ENCODE peak calls at places on chromosomes 6 and 20, in four cellular contexts. E, A, K and J are unnamed samples.

GRCh38 chr20:49572857-49573256 is 4.9 kb upstream of the PTGIS start:
- DNase-seq in E (no peak), A (peak), K (no peak), J (no peak)

GRCh38 chr20:38874460-38875169 is 51.6 kb upstream of the FAM83D start:
- DNase-seq in E (no peak), A (no peak), K (no peak), J (no peak)

GRCh38 chr20:7828437-7828836 is 111.8 kb downstream of the HAO1 start:
- DNase-seq in E (no peak), A (no peak), K (no peak), J (no peak)

GRCh38 chr6:70037445-70037844 is 171.1 kb downstream of the COL19A1 start:
- DNase-seq in E (no peak), A (no peak), K (no peak), J (no peak)

GRCh38 chr6:163415620-163416379 is 1.3 kb downstream of the QKI start:
- DNase-seq in E (peak), A (peak), K (no peak), J (peak)

GRCh38 chr6:32947552-32948465 is 5.1 kb downstream of the HLA-DMA start:
- DNase-seq in E (no peak), A (no peak), K (no peak), J (no peak)

GRCh38 chr20:11207749-11208502 is 534.1 kb upstream of the JAG1 start:
- DNase-seq in E (no peak), A (no peak), K (peak), J (no peak)

GRCh38 chr6:2653369-2654032 is 97.2 kb downstream of the MYLK4 start:
- DNase-seq in E (no peak), A (no peak), K (no peak), J (no peak)

GRCh38 chr6:165662041-165662491 is 975 bp downstream of the PDE10A start:
- DNase-seq in E (no peak), A (peak), K (no peak), J (no peak)

DNA sequence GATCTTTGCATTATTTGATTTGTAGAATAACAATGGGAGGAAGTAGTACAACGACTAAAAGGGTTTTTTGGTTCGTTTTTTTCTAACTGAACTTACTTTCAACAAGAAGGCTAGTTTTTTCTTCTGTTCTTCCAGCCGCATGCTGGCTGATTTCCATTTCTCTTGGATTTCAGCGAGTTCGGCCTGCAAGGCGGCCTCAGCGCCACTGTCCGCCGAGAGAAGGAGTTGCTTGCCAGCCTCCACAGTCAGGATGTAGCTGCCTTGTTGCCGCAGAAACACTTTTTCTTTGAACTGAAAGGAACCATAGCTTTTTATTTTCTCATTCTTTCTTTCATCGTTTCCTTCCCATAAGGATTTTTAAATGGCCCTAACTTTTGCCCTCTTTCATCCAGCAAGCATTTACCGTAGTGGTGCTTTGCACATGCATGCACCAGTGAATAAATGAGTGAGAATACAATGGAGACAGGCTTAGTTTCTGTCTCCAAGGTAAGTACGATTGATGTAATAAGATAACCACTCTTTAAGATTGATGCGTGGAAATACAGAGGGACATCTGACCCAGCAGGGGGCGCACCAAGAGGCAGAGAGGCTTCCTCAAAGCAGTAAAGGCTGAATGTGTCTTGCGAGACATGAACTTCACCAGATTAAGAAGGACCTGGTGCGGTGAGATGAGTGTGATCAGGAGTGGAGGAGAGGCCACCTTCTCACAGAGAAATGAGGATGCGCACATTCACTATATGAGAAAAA is 398.8 kb downstream of the ESR1 start:
- DNase-seq in E (no peak), A (no peak), K (no peak), J (no peak)
- TF ChIP-seq CTCF in E (peak), A (peak), K (peak), J (peak)

DNA sequence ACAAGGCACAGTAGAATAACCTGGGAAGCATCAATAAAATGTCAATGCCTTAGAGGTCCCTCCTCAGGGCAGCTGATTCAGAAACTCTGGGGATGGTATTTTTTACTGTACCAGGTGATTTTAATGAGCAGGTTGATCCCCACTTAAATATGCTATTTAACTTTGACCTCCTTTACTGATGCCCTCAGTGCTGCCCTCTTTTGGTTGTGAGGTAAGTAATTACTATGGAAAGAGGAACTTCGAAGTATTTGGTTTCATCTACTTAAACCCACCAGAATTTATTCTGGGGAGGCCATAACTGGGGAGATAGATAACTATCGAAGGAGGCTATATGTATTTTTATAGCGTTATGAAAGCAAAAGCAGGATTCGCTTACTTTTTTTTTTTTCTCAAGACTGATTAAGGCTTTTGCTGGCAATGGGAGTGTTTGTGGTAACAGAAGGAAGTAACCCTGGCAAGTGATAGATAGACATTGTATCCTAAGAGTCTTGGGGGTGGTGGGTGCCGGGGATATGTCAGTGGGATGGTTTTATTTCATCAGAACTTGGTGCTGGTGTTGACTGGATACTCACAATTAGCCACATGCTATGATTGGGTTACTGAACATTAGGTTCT is 168.9 kb upstream of the CENPW start:
- DNase-seq in E (no peak), A (no peak), K (peak), J (no peak)
- TF ChIP-seq CTCF in E (peak), A (no peak), K (peak), J (peak)

GRCh38 chr6:128437685-128438084 is 82.7 kb downstream of the PTPRK start:
- DNase-seq in E (no peak), A (no peak), K (no peak), J (no peak)

GRCh38 chr6:128427139-128427538 is 93.3 kb downstream of the PTPRK start:
- DNase-seq in E (no peak), A (no peak), K (no peak), J (no peak)

DNA sequence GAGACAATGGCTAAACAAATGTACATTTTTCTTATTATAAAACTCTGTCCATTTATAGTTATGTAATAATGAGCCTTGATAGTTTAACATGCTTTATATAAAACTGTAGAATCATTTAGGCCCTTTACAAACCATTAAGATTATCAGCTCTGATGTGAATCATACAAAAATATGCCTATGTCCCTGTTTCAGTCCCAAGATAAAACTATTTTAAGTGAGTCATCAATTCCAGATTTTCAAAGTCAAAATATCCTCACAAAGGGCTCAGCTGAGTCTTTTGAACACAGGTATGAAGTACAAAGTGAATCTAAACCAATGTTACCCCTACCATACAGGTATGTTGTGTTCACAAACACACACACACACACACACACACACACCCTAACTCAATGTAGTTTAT is 88.0 kb downstream of the PTPRK start:
- DNase-seq in E (no peak), A (no peak), K (no peak), J (no peak)
- TF ChIP-seq CTCF in E (no peak), A (no peak), K (no peak), J (no peak)

GRCh38 chr6:43773050-43773956 is 3.3 kb downstream of the VEGFA start:
- DNase-seq in E (peak), A (peak), K (no peak), J (no peak)

GRCh38 chr6:43771210-43771857 is 1.3 kb downstream of the VEGFA start:
- DNase-seq in E (peak), A (peak), K (no peak), J (peak)

GRCh38 chr6:43773981-43774775 is 4.2 kb downstream of the VEGFA start:
- DNase-seq in E (peak), A (no peak), K (no peak), J (no peak)

GRCh38 chr6:43771858-43772570 is 2.0 kb downstream of the VEGFA start:
- DNase-seq in E (peak), A (peak), K (no peak), J (peak)

GRCh38 chr6:43772571-43773049 is 2.6 kb downstream of the VEGFA start:
- DNase-seq in E (no peak), A (peak), K (no peak), J (no peak)
- TF ChIP-seq CTCF in E (no peak), A (no peak), K (no peak), J (no peak)

GRCh38 chr6:93727447-93727846 is 308.1 kb upstream of the EPHA7 start:
- DNase-seq in E (no peak), A (no peak), K (no peak), J (no peak)

GRCh38 chr6:93721386-93722048 is 302.2 kb upstream of the EPHA7 start:
- DNase-seq in E (no peak), A (no peak), K (no peak), J (no peak)
- TF ChIP-seq CTCF in E (no peak), A (no peak), K (no peak), J (no peak)

GRCh38 chr6:4395386-4395785 is 260.0 kb upstream of the ECI2 start:
- DNase-seq in E (no peak), A (no peak), K (no peak), J (no peak)

GRCh38 chr6:4397307-4397706 is 261.9 kb upstream of the ECI2 start:
- DNase-seq in E (no peak), A (no peak), K (no peak), J (no peak)

GRCh38 chr6:4398806-4399205 is 263.4 kb upstream of the ECI2 start:
- DNase-seq in E (no peak), A (no peak), K (no peak), J (no peak)

GRCh38 chr6:4394786-4395185 is 259.4 kb upstream of the ECI2 start:
- DNase-seq in E (no peak), A (no peak), K (no peak), J (no peak)

GRCh38 chr6:4396032-4396431 is 260.7 kb upstream of the ECI2 start:
- DNase-seq in E (no peak), A (no peak), K (no peak), J (no peak)
- TF ChIP-seq CTCF in E (no peak), A (no peak), K (no peak), J (no peak)

GRCh38 chr20:13322198-13322597 is 101.1 kb downstream of the ISM1 start:
- DNase-seq in E (no peak), A (no peak), K (no peak), J (no peak)

GRCh38 chr20:13321416-13321815 is 100.3 kb downstream of the ISM1 start:
- DNase-seq in E (no peak), A (no peak), K (no peak), J (no peak)

GRCh38 chr20:13325796-13326340 is 104.8 kb downstream of the ISM1 start:
- DNase-seq in E (no peak), A (no peak), K (no peak), J (no peak)

GRCh38 chr20:13322621-13323020 is 101.5 kb downstream of the ISM1 start:
- DNase-seq in E (no peak), A (no peak), K (no peak), J (no peak)

DNA sequence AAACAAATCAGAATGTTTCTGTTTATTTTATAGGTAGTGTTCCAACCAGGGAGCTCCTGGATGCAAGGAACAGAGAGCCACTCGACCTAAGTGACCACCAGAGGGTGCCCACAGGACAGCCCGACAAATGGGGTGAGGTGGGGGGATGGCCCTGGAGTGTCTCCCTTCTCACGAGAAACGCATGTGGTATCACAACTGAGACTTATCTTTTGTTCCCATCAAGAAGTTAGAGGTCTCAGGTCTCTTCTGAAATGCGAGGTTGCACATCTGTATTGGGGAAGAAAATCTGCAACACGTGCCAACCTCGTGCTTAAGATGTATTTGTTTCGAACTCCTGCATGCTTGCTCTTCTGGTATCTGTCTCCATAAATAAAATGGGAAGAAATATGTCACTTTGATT is 104.0 kb downstream of the ISM1 start:
- DNase-seq in E (no peak), A (no peak), K (no peak), J (no peak)
- TF ChIP-seq CTCF in E (peak), A (peak), K (peak), J (no peak)

GRCh38 chr6:42022755-42023384 is 27.5 kb upstream of the TAF8 start:
- DNase-seq in E (no peak), A (no peak), K (no peak), J (no peak)

GRCh38 chr6:42021847-42022754 is 28.2 kb upstream of the TAF8 start:
- DNase-seq in E (no peak), A (no peak), K (no peak), J (no peak)

GRCh38 chr6:42017021-42017643 is 33.2 kb upstream of the TAF8 start:
- DNase-seq in E (no peak), A (no peak), K (peak), J (no peak)

GRCh38 chr6:42025066-42025789 is 25.1 kb upstream of the TAF8 start:
- DNase-seq in E (no peak), A (no peak), K (no peak), J (no peak)

DNA sequence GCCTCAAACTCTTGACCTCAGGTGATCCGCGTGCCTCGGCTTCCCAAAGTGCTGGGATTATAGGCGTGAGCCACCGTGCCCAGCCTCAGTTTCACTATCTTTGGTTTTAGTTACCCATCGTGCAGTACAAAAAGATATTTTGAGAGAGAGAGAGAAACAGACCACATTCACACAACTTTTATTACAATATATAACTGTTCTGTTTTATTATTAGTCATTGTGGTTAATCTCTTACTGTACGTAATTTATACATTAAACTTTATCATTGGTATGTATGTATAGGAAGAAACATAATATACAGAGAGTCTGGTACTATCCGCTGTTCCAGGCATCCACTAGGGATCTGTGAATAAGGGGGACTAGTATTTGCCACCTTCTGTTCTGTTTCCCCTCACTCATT is 29.4 kb upstream of the TAF8 start:
- DNase-seq in E (no peak), A (no peak), K (no peak), J (no peak)
- TF ChIP-seq CTCF in E (no peak), A (no peak), K (no peak), J (no peak)

GRCh38 chr6:93035756-93036155 is 383.6 kb downstream of the EPHA7 start:
- DNase-seq in E (no peak), A (no peak), K (no peak), J (no peak)

GRCh38 chr6:93036835-93037234 is 382.5 kb downstream of the EPHA7 start:
- DNase-seq in E (no peak), A (no peak), K (no peak), J (no peak)

GRCh38 chr6:93040375-93040774 is 379.0 kb downstream of the EPHA7 start:
- DNase-seq in E (no peak), A (no peak), K (no peak), J (no peak)
- TF ChIP-seq CTCF in E (no peak), A (no peak), K (no peak), J (no peak)

DNA sequence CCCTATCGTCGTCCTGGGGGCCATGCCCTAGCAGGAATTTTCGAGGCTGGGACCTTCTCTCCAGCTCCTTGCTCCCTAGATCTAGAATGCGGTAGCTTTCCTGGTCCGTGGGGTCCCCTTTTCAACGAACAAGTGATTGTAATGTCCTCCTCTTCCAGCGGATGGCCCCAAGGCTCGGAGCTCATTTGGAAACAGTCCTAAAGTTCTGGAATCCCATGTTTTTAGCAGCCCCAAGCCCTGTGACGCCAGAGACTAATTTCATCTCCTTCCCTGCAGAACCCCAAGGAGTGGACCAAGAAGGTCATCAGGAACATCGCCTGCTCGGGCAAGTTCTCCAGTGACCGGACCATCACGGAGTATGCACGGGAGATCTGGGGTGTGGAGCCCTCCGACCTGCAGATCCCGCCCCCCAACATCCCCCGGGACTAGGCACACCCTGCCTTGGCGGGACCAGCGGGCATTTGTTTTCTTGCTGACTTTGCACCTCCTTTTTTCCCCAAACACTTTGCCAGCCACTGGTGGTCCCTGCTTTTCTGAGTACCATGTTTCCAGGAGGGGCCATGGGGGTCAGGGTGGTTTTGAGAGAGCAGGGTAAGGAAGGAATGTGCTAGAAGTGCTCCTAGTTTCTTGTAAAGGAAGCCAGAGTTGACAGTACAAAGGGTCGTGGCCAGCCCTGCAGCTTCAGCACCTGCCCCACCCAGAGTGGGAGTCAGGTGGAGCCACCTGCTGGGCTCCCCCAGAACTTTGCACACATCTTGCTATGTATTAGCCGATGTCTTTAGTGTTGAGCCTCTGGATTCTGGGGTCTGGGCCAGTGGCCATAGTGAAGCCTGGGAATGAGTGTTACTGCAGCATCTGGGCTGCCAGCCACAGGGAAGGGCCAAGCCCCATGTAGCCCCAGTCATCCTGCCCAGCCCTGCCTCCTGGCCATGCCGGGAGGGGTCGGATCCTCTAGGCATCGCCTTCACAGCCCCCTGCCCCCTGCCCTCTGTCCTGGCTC is 48.5 kb downstream of the PYGB start:
- DNase-seq in E (no peak), A (no peak), K (no peak), J (no peak)
- TF ChIP-seq CTCF in E (peak), A (peak), K (peak), J (no peak)